ENCODE peak calls at places on chromosomes 6 and 20, in four cellular contexts. C is stomach; E is pancreas; Q is effector memory CD4-positive, alpha-beta T cell. Z is an unnamed sample.

GRCh38 chr6:28474441-28475219 is 31.3 kb upstream of the ZSCAN23 start:
- DNase-seq in C (no peak), E (no peak), Q (no peak), Z (no peak)

GRCh38 chr6:157392927-157393666 is 12.1 kb downstream of the ZDHHC14 start:
- DNase-seq in C (peak; percentile 64), E (no peak), Q (no peak), Z (no peak)

GRCh38 chr20:53238121-53238660 is 266.0 kb downstream of the TSHZ2 start:
- DNase-seq in C (no peak), E (no peak), Q (no peak), Z (no peak)

GRCh38 chr6:135231469-135231844 is 50.3 kb downstream of the MYB start:
- DNase-seq in C (no peak), E (no peak), Q (no peak), Z (no peak)

GRCh38 chr6:28944412-28945006 is 20.7 kb upstream of the TRIM27 start:
- DNase-seq in C (peak; percentile 41), E (no peak), Q (peak; percentile 34), Z (peak; percentile 39)

GRCh38 chr6:12749531-12750379 is 33.2 kb downstream of the PHACTR1 start:
- DNase-seq in C (no peak), E (peak; percentile 60), Q (no peak), Z (no peak)

GRCh38 chr6:4370066-4370465 is 234.7 kb upstream of the ECI2 start:
- DNase-seq in C (no peak), E (no peak), Q (no peak), Z (no peak)

GRCh38 chr6:142088858-142089216 is 43.9 kb upstream of the GJE1 start:
- DNase-seq in C (no peak), E (peak; percentile 53), Q (no peak), Z (no peak)

GRCh38 chr6:446418-447366 is 55.1 kb downstream of the IRF4 start:
- DNase-seq in C (no peak), E (no peak), Q (peak; percentile 79), Z (peak; percentile 63)

GRCh38 chr20:4897600-4897999 is 103.7 kb downstream of the SLC23A2 start:
- DNase-seq in C (no peak), E (no peak), Q (no peak), Z (no peak)

GRCh38 chr20:4901031-4901818 is 100.1 kb downstream of the SLC23A2 start:
- DNase-seq in C (no peak), E (no peak), Q (no peak), Z (no peak)

GRCh38 chr20:4898282-4898681 is 103.0 kb downstream of the SLC23A2 start:
- DNase-seq in C (peak; percentile 65), E (no peak), Q (no peak), Z (no peak)

GRCh38 chr20:4896971-4897497 is 104.3 kb downstream of the SLC23A2 start:
- DNase-seq in C (no peak), E (no peak), Q (no peak), Z (peak; percentile 16)

DNA sequence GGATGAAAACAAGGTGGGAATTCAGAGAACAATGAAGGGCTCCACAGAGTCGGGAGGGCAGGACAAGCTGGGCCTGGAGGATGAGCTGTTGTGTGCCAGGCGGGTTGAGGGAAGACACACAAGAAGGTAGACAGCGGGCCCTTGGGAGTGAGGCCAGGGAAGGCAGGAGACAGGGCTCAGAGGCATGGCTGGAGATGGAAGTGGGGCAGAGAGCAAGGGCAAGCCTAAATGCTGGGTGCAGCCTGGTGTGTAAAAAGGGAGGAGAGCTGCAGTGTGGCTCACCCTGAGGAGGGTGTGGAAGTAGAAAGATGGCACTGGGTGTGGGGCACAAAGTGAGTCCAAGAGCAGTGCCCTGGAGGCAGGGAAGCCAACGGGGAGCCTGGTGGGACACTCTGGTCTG is 102.5 kb downstream of the SLC23A2 start:
- DNase-seq in C (no peak), E (no peak), Q (no peak), Z (no peak)
- H3K4me1 ChIP-seq in C (no peaks in the 10 kb centered on the region), E (no peaks in the 10 kb centered on the region), Q (no peaks in the 10 kb centered on the region), Z (no peaks in the 10 kb centered on the region)

DNA sequence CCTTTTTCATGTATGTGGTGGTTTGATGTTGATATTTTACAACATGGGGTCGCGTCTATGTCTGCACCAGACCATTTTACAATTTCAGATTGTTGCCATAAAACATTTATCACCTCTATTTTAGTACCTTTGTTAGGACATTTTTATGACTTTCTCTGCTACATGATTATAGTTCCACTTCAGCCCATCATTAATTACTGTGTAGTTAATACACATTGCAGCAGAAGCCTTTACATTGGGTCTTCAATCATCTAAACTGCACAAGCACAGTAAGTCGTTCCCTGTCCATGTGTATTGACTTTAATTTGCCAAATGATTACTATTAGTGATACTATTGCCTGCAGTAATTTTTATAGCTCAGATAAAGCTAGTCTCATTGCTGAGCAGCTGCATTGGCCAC is 15.8 kb upstream of the TMEM217 start:
- DNase-seq in C (no peak), E (no peak), Q (no peak), Z (no peak)
- H3K4me1 ChIP-seq in C (peaks cover 13% of the 10 kb centered on the region), E (no peaks in the 10 kb centered on the region), Q (no peaks in the 10 kb centered on the region), Z (peaks cover 6% of the 10 kb centered on the region)

GRCh38 chr6:113970808-113971676 is at the start of gene HDAC2:
- DNase-seq in C (peak; percentile 86), E (peak; percentile 92), Q (peak; percentile 67), Z (peak; percentile 88)

GRCh38 chr6:113968472-113968871 is 2.5 kb downstream of the HDAC2 start:
- DNase-seq in C (no peak), E (no peak), Q (no peak), Z (no peak)

GRCh38 chr6:113967777-113968176 is 3.2 kb downstream of the HDAC2 start:
- DNase-seq in C (no peak), E (no peak), Q (no peak), Z (no peak)

GRCh38 chr6:113971786-113972185 is 838 bp upstream of the HDAC2 start:
- DNase-seq in C (no peak), E (no peak), Q (no peak), Z (no peak)

GRCh38 chr6:113969888-113970807 is 800 bp downstream of the HDAC2 start:
- DNase-seq in C (peak; percentile 61), E (peak; percentile 76), Q (peak; percentile 46), Z (peak; percentile 57)
- H3K4me1 ChIP-seq in C (peaks cover 49% of the 10 kb centered on the region), E (peaks cover 28% of the 10 kb centered on the region), Q (peaks cover 19% of the 10 kb centered on the region), Z (peaks cover 29% of the 10 kb centered on the region)

GRCh38 chr20:47708953-47709833 is 76.1 kb downstream of the SULF2 start:
- DNase-seq in C (no peak), E (no peak), Q (no peak), Z (no peak)
- H3K4me1 ChIP-seq in C (peaks cover 16% of the 10 kb centered on the region), E (peaks cover 14% of the 10 kb centered on the region), Q (no peaks in the 10 kb centered on the region), Z (no peaks in the 10 kb centered on the region)

DNA sequence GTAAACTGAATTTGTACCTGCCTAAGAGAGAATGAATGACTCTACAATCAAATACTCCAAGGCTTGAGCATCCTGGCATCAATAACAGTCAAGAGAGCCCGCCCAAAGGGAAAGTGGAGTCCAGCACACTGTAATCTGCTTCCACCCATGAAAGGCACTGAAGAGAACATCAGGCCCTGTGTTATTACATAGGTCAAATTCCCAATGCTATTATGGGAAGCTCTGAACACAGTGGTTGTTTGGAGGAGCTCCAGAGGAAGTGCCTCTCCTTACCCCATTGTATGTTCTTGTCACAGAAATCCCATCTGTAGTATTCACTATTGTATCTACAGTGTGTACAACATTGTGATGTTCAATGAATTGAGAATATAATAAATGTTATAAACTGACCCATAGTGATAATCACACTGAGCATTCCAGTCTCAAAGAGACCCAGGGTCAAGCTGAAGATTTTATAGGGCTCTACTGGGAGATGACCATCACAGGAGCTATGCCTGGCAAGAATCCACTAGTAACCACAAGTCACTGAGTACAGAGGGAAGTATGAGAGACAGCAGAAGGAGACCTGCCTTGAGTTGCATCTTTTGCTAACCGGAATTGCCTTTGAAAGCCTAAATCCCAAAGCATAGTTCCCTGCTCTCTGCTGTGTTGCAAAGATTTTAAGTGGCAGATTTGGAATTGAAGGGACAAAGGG is 446.7 kb downstream of the GJA1 start:
- DNase-seq in C (no peak), E (no peak), Q (no peak), Z (no peak)
- H3K4me1 ChIP-seq in C (no peaks in the 10 kb centered on the region), E (no peaks in the 10 kb centered on the region), Q (no peaks in the 10 kb centered on the region), Z (no peaks in the 10 kb centered on the region)

GRCh38 chr20:37354210-37355195 is 8.6 kb downstream of the SRC start:
- DNase-seq in C (peak; percentile 73), E (peak; percentile 72), Q (no peak), Z (no peak)
- H3K4me1 ChIP-seq in C (peaks cover 93% of the 10 kb centered on the region), E (peaks cover 17% of the 10 kb centered on the region), Q (no peaks in the 10 kb centered on the region), Z (no peaks in the 10 kb centered on the region)

DNA sequence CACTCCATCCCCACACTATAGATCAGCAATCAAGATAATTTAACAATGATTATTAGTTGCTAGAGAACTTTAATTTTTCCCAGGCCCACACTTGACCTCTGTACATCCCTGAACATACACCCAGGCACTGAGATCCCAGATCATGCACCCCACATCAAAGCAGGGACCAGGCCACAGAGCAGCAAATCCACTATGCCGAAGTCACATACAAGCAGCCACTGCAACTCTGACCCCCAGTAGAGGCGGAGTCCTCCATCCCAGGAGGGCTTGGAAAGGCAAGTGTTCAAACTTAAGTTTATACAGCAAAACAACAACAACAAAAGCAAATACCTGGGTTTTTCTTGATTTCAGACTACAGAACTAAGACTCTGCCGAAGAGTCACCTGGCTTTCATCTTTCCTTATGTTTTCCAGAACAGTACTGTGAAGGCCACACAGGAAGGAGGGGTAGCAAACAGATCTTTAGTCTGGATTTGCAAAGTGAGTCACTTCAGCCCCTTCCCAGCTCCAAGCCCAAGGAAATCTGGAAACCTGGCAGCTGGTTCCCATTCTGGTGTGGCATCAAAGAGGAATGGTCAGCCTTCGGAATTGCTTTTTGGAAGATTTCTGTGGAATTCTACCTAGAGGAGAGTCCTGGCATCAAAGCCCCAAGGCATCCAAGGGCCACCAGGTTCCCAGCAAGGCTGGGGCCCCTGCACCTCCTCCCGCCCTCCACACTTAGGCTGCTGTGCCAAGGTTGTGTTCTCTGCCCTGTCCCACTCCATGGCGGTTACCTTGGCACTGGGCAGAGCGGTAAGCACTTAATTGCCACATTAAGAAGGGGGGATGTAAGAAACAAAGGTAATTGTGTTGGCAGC is 7.3 kb downstream of the JAG1 start:
- DNase-seq in C (no peak), E (no peak), Q (no peak), Z (no peak)
- H3K4me1 ChIP-seq in C (peaks cover 75% of the 10 kb centered on the region), E (peaks cover 67% of the 10 kb centered on the region), Q (no peaks in the 10 kb centered on the region), Z (peaks cover 2% of the 10 kb centered on the region)

Z was measured in CD4-positive, CD25-positive, alpha-beta regulatory T cell.